ENCODE peak calls at places on chromosome 2, in ten cellular contexts. R is A673, G is PC-9, N is hepatocyte, W is tibial artery, Z is adrenal gland, H is stomach, A is endodermal cell, C is colonic mucosa, S is heart right ventricle. Y is an unnamed sample. For H3K36me3, the result is how much of the 10 kb centered on the place peaks cover.

GRCh38 chr2:150271952-150272351 is 215.5 kb downstream of the RND3 start:
- DNase-seq in A (no peak), G (peak), N (peak), H (no peak), R (no peak), W (no peak), S (no peak), C (no peak), Z (no peak), Y (no peak)

GRCh38 chr2:170369894-170370293 is 191.9 kb downstream of the MYO3B start:
- DNase-seq in W (no peak), N (peak), R (peak), Z (no peak), G (no peak), H (no peak), A (no peak), S (no peak), C (no peak), Y (no peak)

GRCh38 chr2:73063909-73064875 is 7.3 kb downstream of the SFXN5 start:
- DNase-seq in R (peak), C (no peak), Z (peak), G (peak), W (no peak), S (no peak), N (peak), H (no peak), A (peak), Y (no peak)

GRCh38 chr2:182767578-182767977 is 51.5 kb downstream of the DNAJC10 start:
- DNase-seq in Z (peak), N (peak), C (no peak), W (no peak), S (no peak), H (no peak), A (peak), R (peak), G (no peak), Y (no peak)

GRCh38 chr2:16155351-16156145 is 215.2 kb downstream of the MYCN start:
- DNase-seq in Z (no peak), N (no peak), R (no peak), W (no peak), S (no peak), A (peak), G (no peak), C (no peak), H (no peak), Y (no peak)

GRCh38 chr2:118310016-118310877 is 222.0 kb downstream of the INSIG2 start:
- DNase-seq in N (peak), A (peak), G (no peak), H (no peak), C (peak), S (no peak), W (no peak), R (peak), Z (peak), Y (no peak)

GRCh38 chr2:240295256-240296103 is 140.0 kb upstream of the GPC1 start:
- DNase-seq in S (no peak), Z (no peak), W (peak), H (peak), A (peak), C (no peak), R (no peak), N (no peak), G (no peak), Y (no peak)

GRCh38 chr2:19802088-19802806 is 99.5 kb downstream of the TTC32 start:
- DNase-seq in R (no peak), G (peak), C (no peak), Z (no peak), S (no peak), W (no peak), H (no peak), N (no peak), A (no peak), Y (peak)

GRCh38 chr2:16654775-16655456 is 10.7 kb downstream of the CYRIA start:
- DNase-seq in H (no peak), S (no peak), Z (no peak), R (no peak), A (peak), G (peak), N (no peak), W (no peak), C (no peak), Y (no peak)

GRCh38 chr2:73984922-73985317 is 210 bp downstream of the TET3 start:
- DNase-seq in R (no peak), S (peak), W (no peak), H (peak), A (peak), C (peak), Z (no peak), N (peak), G (no peak), Y (peak)

GRCh38 chr2:211982162-211982561 is 556.4 kb downstream of the ERBB4 start:
- DNase-seq in A (no peak), Z (no peak), N (no peak), S (no peak), H (no peak), C (no peak), R (no peak), G (no peak), W (no peak), Y (no peak)

GRCh38 chr2:189024861-189025618 is 50.9 kb downstream of the COL3A1 start:
- DNase-seq in C (no peak), H (no peak), N (no peak), W (no peak), G (no peak), R (peak), S (no peak), A (peak), Z (no peak), Y (no peak)

GRCh38 chr2:189022492-189022891 is 48.3 kb downstream of the COL3A1 start:
- DNase-seq in H (no peak), S (no peak), G (no peak), N (peak), Z (no peak), C (no peak), R (peak), W (no peak), A (no peak), Y (no peak)

GRCh38 chr2:189020179-189020578 is 46.0 kb downstream of the COL3A1 start:
- DNase-seq in C (no peak), H (no peak), A (no peak), W (no peak), S (no peak), R (no peak), Z (no peak), G (no peak), N (no peak), Y (no peak)

GRCh38 chr2:189018636-189019035 is 44.5 kb downstream of the COL3A1 start:
- DNase-seq in H (no peak), W (no peak), C (no peak), R (no peak), N (no peak), S (no peak), A (no peak), G (no peak), Z (no peak), Y (no peak)

DNA sequence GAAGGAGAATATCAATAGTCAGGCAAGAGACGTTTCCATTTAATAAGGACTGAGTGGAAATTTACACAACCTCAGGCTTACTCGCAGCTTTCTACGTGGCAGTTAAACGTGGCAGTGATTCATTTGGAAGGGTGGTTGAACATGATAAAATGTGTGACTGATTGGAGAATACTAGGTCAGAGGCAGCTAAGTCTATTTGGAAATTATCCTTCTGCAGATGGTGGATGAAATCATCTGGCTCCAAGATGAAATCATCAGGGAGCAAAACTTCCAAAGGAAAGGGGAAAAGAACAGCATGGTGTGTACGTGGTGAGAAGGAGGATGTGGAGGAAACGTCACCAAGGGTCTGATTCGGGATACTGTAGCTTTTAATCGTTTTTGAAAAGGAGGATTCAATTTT is 47.8 kb downstream of the COL3A1 start:
- DNase-seq in Z (no peak), C (no peak), N (peak), R (no peak), A (no peak), W (no peak), G (no peak), H (no peak), S (peak), Y (peak)
- H3K4me3 ChIP-seq in Z (no peak), C (no peak), N (no peak), R (no peak), A (no peak), W (no peak), G (no peak), H (no peak), S (no peak), Y (no peak)

GRCh38 chr2:33229646-33230045 is 246.8 kb upstream of the RASGRP3 start:
- DNase-seq in W (no peak), A (no peak), N (no peak), Z (no peak), C (no peak), R (no peak), G (no peak), S (no peak), H (no peak), Y (no peak)

GRCh38 chr2:33225350-33225749 is 251.1 kb upstream of the RASGRP3 start:
- DNase-seq in S (no peak), H (no peak), G (no peak), Z (no peak), R (no peak), C (no peak), W (no peak), A (no peak), N (no peak), Y (no peak)

GRCh38 chr2:33230133-33230618 is 246.3 kb upstream of the RASGRP3 start:
- DNase-seq in Z (no peak), N (no peak), S (no peak), G (no peak), R (no peak), C (no peak), W (no peak), A (no peak), H (no peak), Y (no peak)

GRCh38 chr2:33223851-33224250 is 252.6 kb upstream of the RASGRP3 start:
- DNase-seq in R (peak), S (no peak), G (no peak), C (no peak), Z (no peak), W (no peak), A (no peak), N (no peak), H (no peak), Y (no peak)

DNA sequence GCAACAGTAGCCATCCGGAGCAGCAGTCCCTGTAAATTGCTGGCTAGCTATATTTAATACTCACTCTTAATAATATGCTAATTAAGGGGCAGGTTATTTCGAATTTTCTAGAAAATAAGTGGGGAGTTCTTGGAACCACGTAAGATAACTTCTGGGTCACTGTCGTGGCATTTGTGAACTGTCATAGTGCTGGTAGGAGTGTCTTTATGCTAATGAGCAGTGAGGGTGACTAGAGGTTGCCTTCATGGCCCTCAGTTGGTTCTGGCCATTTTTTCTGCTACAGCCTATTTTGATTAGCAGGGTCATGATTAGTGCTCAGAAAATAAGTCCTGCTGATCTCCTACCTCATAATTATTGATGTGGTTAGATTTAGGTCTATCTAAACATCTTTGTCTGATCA is 249.9 kb upstream of the RASGRP3 start:
- DNase-seq in W (no peak), N (no peak), G (no peak), Z (no peak), R (no peak), H (no peak), C (no peak), S (no peak), A (no peak), Y (no peak)
- H3K36me3 ChIP-seq in W (under half), N (under half), G (under half), Z (under half), R (under half), H (under half), C (under half), S (under half), A (under half), Y (under half)

DNA sequence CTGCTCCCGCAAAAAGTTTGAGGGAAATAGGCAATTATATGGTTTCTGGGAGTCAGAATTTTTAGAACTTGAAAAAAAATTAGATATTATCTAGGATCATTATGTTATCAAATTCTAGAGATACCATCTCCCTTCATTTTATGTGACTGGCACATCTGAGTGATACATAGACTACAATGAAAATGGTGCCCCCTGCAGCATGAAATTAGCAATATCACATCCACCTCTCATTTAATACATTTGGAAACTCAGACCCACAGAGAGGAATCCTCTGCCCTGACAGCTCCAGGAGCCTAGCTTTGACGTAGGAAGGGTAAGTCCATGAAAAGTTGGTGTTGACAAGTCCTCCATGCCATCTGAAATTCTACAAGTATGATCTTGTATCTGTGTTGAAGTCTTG is 381.6 kb downstream of the SUCLG1 start:
- DNase-seq in N (peak), H (no peak), C (peak), W (no peak), G (no peak), R (peak), A (peak), S (no peak), Z (peak), Y (no peak)
- TF ChIP-seq CTCF in N (peak), H (no peak), C (peak), W (no peak), G (peak), R (peak), A (peak), S (no peak), Z (peak), Y (no peak)

GRCh38 chr2:233355916-233356315 is 1.6 kb downstream of the DGKD start:
- DNase-seq in R (no peak), W (no peak), Z (no peak), H (no peak), S (no peak), A (no peak), N (no peak), C (no peak), G (no peak), Y (no peak)
- H3K4me3 ChIP-seq in R (peak), W (peak), Z (no peak), H (peak), S (no peak), A (peak), N (no peak), C (no peak), G (peak), Y (no peak)

DNA sequence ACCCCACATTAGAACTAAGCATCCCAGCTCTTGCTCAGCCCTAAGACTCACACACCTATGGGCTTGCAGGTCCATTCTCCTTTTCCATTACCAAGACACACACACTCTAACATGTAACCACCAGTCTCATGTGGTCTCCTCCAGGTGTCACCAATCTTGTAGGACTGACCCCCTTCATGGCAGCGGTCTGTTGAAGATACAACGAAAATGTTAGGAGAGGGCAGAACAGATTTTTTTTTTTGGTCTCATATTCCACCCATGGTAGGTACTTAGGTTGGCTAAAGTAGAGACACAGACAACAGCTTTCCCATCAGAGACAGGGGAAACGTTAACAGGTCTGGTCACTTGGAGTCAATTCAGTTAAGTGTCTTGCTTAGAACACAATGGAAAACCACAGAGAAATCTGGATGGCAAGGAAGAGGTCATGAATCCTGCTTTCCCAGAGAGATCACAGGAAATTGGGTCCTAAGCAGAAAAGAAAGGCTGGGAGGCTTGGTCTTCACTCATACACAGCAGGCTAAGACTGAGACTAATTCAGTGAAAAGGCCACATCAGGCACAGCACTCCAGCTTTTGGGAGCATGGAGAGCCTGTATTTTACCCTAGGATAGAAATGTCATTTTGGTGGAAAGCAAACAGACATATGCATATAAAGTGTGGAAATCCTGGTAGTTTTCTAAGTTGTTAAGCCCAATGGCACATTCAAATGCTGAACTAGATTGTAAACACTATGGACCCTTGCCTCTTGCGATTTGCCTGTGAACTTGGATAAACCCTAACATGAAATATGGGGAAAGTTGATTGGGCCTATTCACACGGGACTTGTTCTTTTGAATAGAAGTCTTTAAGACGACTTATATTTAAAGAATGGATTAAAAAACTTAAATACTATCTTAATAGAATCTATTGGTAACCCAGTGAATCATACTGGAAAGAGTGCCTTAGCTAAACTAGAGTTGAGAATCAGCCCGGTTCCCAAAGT is 3.8 kb downstream of the FN1 start:
- DNase-seq in R (no peak), W (no peak), Z (no peak), H (no peak), N (no peak), S (no peak), A (no peak), G (no peak), C (no peak), Y (no peak)
- H3K36me3 ChIP-seq in R (half or more), W (under half), Z (under half), H (under half), N (under half), S (half or more), A (half or more), G (under half), C (under half), Y (under half)